ENCODE peak calls at places on chromosomes 1 and 21, in six cellular contexts. A is PC-9, V is neural progenitor cell, Y is IMR-90, Z is GM12865, X is choroid plexus epithelial cell. J is an unnamed sample.

GRCh38 chr1:245079021-245079609 is 75.7 kb upstream of the KIF26B start:
- DNase-seq in Y (peak), A (no peak), V (peak), Z (peak), X (peak), J (peak)

GRCh38 chr1:28893403-28894102 is 20.8 kb upstream of the EPB41 start:
- DNase-seq in Y (peak), V (peak), A (no peak), Z (peak), X (peak), J (peak)

GRCh38 chr1:116751149-116751548 is 3.1 kb upstream of the CD2 start:
- DNase-seq in X (no peak), V (no peak), Y (no peak), Z (no peak), A (no peak), J (no peak)

GRCh38 chr1:2240251-2241156 is 12.4 kb downstream of the SKI start:
- DNase-seq in Y (peak), A (peak), Z (no peak), X (peak), V (no peak), J (peak)

GRCh38 chr21:46286668-46286982 is 483 bp downstream of the YBEY start:
- DNase-seq in A (no peak), V (peak), Y (no peak), Z (no peak), X (no peak), J (no peak)

GRCh38 chr1:85374160-85374559 is 90.8 kb downstream of the DDAH1 start:
- DNase-seq in Y (peak), V (no peak), Z (no peak), A (peak), X (peak), J (peak)

GRCh38 chr1:12178511-12178910 is 11.7 kb downstream of the TNFRSF1B start:
- DNase-seq in Z (no peak), V (no peak), Y (no peak), X (no peak), A (no peak), J (no peak)

GRCh38 chr1:115811140-115811828 is 29.6 kb downstream of the NHLH2 start:
- DNase-seq in Z (no peak), X (no peak), A (no peak), V (no peak), Y (no peak), J (no peak)

GRCh38 chr1:103859721-103860120 is 110.0 kb downstream of the AMY1C start:
- DNase-seq in V (no peak), Y (no peak), Z (no peak), X (no peak), A (no peak), J (peak)

GRCh38 chr1:13778431-13778830 is 78.4 kb downstream of the PRDM2 start:
- DNase-seq in Z (no peak), V (no peak), A (no peak), X (no peak), Y (no peak), J (no peak)

GRCh38 chr1:204560590-204560989 is 44.4 kb downstream of the MDM4 start:
- DNase-seq in A (no peak), Z (no peak), V (no peak), Y (peak), X (peak), J (no peak)

GRCh38 chr1:118290046-118290445 is 105.0 kb upstream of the SPAG17 start:
- DNase-seq in V (no peak), A (no peak), X (no peak), Y (no peak), Z (no peak), J (no peak)

GRCh38 chr1:2234762-2235113 is 6.6 kb downstream of the SKI start:
- DNase-seq in X (no peak), A (peak), Z (no peak), Y (no peak), V (no peak), J (no peak)

GRCh38 chr1:1426961-1427934 is 6.2 kb upstream of the ANKRD65 start:
- DNase-seq in V (peak), Z (no peak), A (peak), X (no peak), Y (no peak), J (no peak)

GRCh38 chr1:100866041-100866900 is 28.4 kb downstream of the EXTL2 start:
- DNase-seq in Z (peak), X (peak), A (no peak), V (peak), Y (peak), J (peak)

GRCh38 chr21:25691931-25692330 is 42.8 kb downstream of the ATP5PF start:
- DNase-seq in V (no peak), X (no peak), Y (peak), A (no peak), Z (no peak), J (no peak)

GRCh38 chr1:14923400-14924011 is 230.0 kb upstream of the TMEM51 start:
- DNase-seq in A (no peak), Y (no peak), X (no peak), V (no peak), Z (no peak), J (no peak)

GRCh38 chr1:31422505-31423319 is 9.7 kb downstream of the SERINC2 start:
- DNase-seq in Z (peak), Y (peak), X (peak), A (peak), V (peak), J (peak)

GRCh38 chr1:80384037-80384830 is 1377.7 kb upstream of the ADGRL4 start:
- DNase-seq in A (no peak), X (peak), V (no peak), Z (no peak), Y (peak), J (peak)

GRCh38 chr1:239955431-239955830 is 136.3 kb upstream of the FMN2 start:
- DNase-seq in Y (no peak), X (no peak), A (no peak), Z (no peak), V (no peak), J (no peak)

GRCh38 chr21:29074783-29075182 is 1.3 kb upstream of the CCT8 start:
- DNase-seq in A (no peak), Y (no peak), V (no peak), Z (no peak), X (no peak), J (no peak)

GRCh38 chr1:53122194-53122846 is 20.1 kb downstream of the SLC1A7 start:
- DNase-seq in Z (no peak), A (no peak), Y (peak), X (no peak), V (no peak), J (no peak)

GRCh38 chr1:54283214-54283996 is 83.4 kb downstream of the MRPL37 start:
- DNase-seq in V (no peak), X (no peak), A (no peak), Z (no peak), Y (no peak), J (no peak)

GRCh38 chr21:31176080-31176551 is 137.8 kb upstream of the KRTAP19-8 start:
- DNase-seq in Z (no peak), A (no peak), V (no peak), X (no peak), Y (no peak), J (no peak)

GRCh38 chr1:26771643-26772321 is 16.0 kb upstream of the PIGV start:
- DNase-seq in Z (peak), Y (peak), V (no peak), A (peak), X (peak), J (peak)

GRCh38 chr21:44443291-44443890 is 11.9 kb upstream of the LRRC3 start:
- DNase-seq in Z (no peak), V (no peak), X (no peak), A (no peak), Y (no peak), J (no peak)

GRCh38 chr1:147912553-147912952 is 10.0 kb downstream of the GJA8 start:
- DNase-seq in Z (no peak), A (no peak), V (no peak), Y (no peak), X (no peak), J (no peak)

GRCh38 chr1:210025870-210026269 is 87.9 kb downstream of the SYT14 start:
- DNase-seq in X (no peak), A (no peak), Z (no peak), Y (no peak), V (no peak), J (no peak)

GRCh38 chr1:210024282-210024681 is 86.3 kb downstream of the SYT14 start:
- DNase-seq in Z (no peak), A (no peak), Y (no peak), V (no peak), X (no peak), J (no peak)

GRCh38 chr1:210022044-210022443 is 84.0 kb downstream of the SYT14 start:
- DNase-seq in Z (no peak), Y (no peak), A (no peak), X (no peak), V (no peak), J (no peak)

GRCh38 chr1:210027994-210028393 is 90.0 kb downstream of the SYT14 start:
- DNase-seq in Z (no peak), X (no peak), Y (no peak), A (no peak), V (no peak), J (no peak)

GRCh38 chr1:210024996-210025395 is 87.0 kb downstream of the SYT14 start:
- DNase-seq in A (no peak), Z (no peak), Y (no peak), X (no peak), V (peak), J (no peak)
- TF ChIP-seq CTCF in A (no peak), Z (no peak), Y (no peak), X (no peak), V (peak), J (no peak)

GRCh38 chr1:198943484-198943883 is 304.6 kb downstream of the PTPRC start:
- DNase-seq in A (no peak), X (no peak), Y (no peak), V (no peak), Z (no peak), J (no peak)

GRCh38 chr1:198937231-198938031 is 298.6 kb downstream of the PTPRC start:
- DNase-seq in Y (peak), Z (peak), X (peak), V (peak), A (peak), J (peak)

GRCh38 chr1:198939286-198939685 is 300.4 kb downstream of the PTPRC start:
- DNase-seq in X (no peak), A (no peak), Z (no peak), Y (no peak), V (no peak), J (no peak)

GRCh38 chr1:198936371-198937083 is 297.7 kb downstream of the PTPRC start:
- DNase-seq in V (no peak), Y (peak), X (peak), Z (no peak), A (peak), J (peak)

DNA sequence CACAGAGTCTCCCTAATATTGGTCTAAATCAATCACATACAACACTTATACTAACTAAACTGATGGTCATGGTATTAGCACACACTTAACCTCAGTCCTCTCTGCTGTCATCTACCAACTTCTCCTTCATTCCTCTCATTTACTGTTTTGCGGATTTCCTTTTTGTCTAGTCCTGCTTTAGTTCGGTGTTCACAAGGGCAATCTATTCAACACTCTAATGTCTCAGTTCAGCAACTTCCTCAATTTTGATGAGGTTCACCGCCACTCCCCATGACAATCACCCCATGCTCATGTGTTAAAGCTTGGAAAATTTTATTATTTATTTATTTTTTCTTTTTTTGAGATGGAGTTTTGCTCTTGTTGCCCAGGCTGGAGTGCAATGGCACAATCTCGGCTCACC is 301.1 kb downstream of the PTPRC start:
- DNase-seq in Z (no peak), V (no peak), Y (no peak), X (no peak), A (no peak), J (no peak)
- TF ChIP-seq CTCF in Z (no peak), V (no peak), Y (no peak), X (no peak), A (no peak), J (no peak)

GRCh38 chr1:226608699-226609505 is 60.3 kb downstream of the STUM start:
- DNase-seq in Z (peak), A (peak), X (peak), Y (peak), V (peak), J (peak)
- TF ChIP-seq CTCF in Z (peak), A (peak), X (peak), Y (peak), V (peak), J (peak)

GRCh38 chr1:66403031-66403731 is 130.8 kb upstream of the SGIP1 start:
- DNase-seq in X (no peak), Y (no peak), V (no peak), Z (peak), A (no peak), J (no peak)
- TF ChIP-seq CTCF in X (peak), Y (no peak), V (peak), Z (peak), A (no peak), J (no peak)